ENCODE peak calls at places on chromosomes 12 and 14, in seven cellular contexts. One of them, this sample, is unnamed.

GRCh38 chr14:49051328-49052060 is 534.7 kb downstream of the RPS29 start:
- DNase-seq in PC-3: no peak
- DNase-seq in foreskin fibroblast: no peak
- DNase-seq in nephron progenitor cell: no peak
- DNase-seq in tibial nerve: no peak
- DNase-seq in pancreas: no peak
- DNase-seq in Peyer's patch: no peak
- DNase-seq in this sample: no peak

GRCh38 chr14:78595797-78596196 is 425.6 kb downstream of the NRXN3 start:
- DNase-seq in PC-3: peak
- DNase-seq in tibial nerve: no peak
- DNase-seq in pancreas: no peak
- DNase-seq in foreskin fibroblast: peak
- DNase-seq in Peyer's patch: no peak
- DNase-seq in nephron progenitor cell: peak
- DNase-seq in this sample: no peak

GRCh38 chr14:32166029-32166428 is 35.8 kb upstream of the RNU6-7 start:
- DNase-seq in pancreas: no peak
- DNase-seq in tibial nerve: no peak
- DNase-seq in PC-3: no peak
- DNase-seq in nephron progenitor cell: no peak
- DNase-seq in Peyer's patch: no peak
- DNase-seq in foreskin fibroblast: no peak
- DNase-seq in this sample: no peak

GRCh38 chr14:93859957-93860356 is 67.2 kb upstream of the FAM181A start:
- DNase-seq in pancreas: no peak
- DNase-seq in Peyer's patch: no peak
- DNase-seq in PC-3: no peak
- DNase-seq in foreskin fibroblast: no peak
- DNase-seq in nephron progenitor cell: no peak
- DNase-seq in tibial nerve: no peak
- DNase-seq in this sample: no peak

GRCh38 chr12:128178971-128179370 is 88.0 kb upstream of the TMEM132C start:
- DNase-seq in pancreas: no peak
- DNase-seq in nephron progenitor cell: no peak
- DNase-seq in tibial nerve: peak
- DNase-seq in PC-3: peak
- DNase-seq in foreskin fibroblast: no peak
- DNase-seq in Peyer's patch: no peak
- DNase-seq in this sample: no peak

GRCh38 chr14:71725802-71726638 is 206.2 kb upstream of the RGS6 start:
- DNase-seq in foreskin fibroblast: peak
- DNase-seq in pancreas: no peak
- DNase-seq in tibial nerve: no peak
- DNase-seq in PC-3: peak
- DNase-seq in nephron progenitor cell: no peak
- DNase-seq in Peyer's patch: no peak
- DNase-seq in this sample: peak

GRCh38 chr12:63319386-63319785 is 168.4 kb upstream of the AVPR1A start:
- DNase-seq in foreskin fibroblast: peak
- DNase-seq in PC-3: peak
- DNase-seq in nephron progenitor cell: no peak
- DNase-seq in Peyer's patch: no peak
- DNase-seq in pancreas: no peak
- DNase-seq in tibial nerve: no peak
- DNase-seq in this sample: peak

GRCh38 chr14:100106260-100106659 is 41.0 kb downstream of the EVL start:
- DNase-seq in Peyer's patch: no peak
- DNase-seq in PC-3: no peak
- DNase-seq in nephron progenitor cell: no peak
- DNase-seq in pancreas: no peak
- DNase-seq in foreskin fibroblast: no peak
- DNase-seq in tibial nerve: no peak
- DNase-seq in this sample: no peak

GRCh38 chr12:50505386-50505827 is 622 bp downstream of the DIP2B start:
- DNase-seq in nephron progenitor cell: no peak
- DNase-seq in Peyer's patch: no peak
- DNase-seq in PC-3: peak
- DNase-seq in tibial nerve: peak
- DNase-seq in foreskin fibroblast: peak
- DNase-seq in pancreas: no peak
- DNase-seq in this sample: no peak

GRCh38 chr14:23578560-23579310 is at the start of gene JPH4:
- DNase-seq in tibial nerve: no peak
- DNase-seq in foreskin fibroblast: no peak
- DNase-seq in Peyer's patch: no peak
- DNase-seq in nephron progenitor cell: peak
- DNase-seq in PC-3: no peak
- DNase-seq in pancreas: no peak
- DNase-seq in this sample: no peak

GRCh38 chr12:64826234-64826633 is 1.8 kb downstream of the TBC1D30 start:
- DNase-seq in PC-3: no peak
- DNase-seq in nephron progenitor cell: peak
- DNase-seq in Peyer's patch: peak
- DNase-seq in pancreas: peak
- DNase-seq in tibial nerve: peak
- DNase-seq in foreskin fibroblast: peak
- DNase-seq in this sample: no peak

GRCh38 chr12:57208946-57209282 is 7.7 kb upstream of the NXPH4 start:
- DNase-seq in tibial nerve: no peak
- DNase-seq in PC-3: no peak
- DNase-seq in Peyer's patch: no peak
- DNase-seq in foreskin fibroblast: no peak
- DNase-seq in pancreas: no peak
- DNase-seq in nephron progenitor cell: no peak
- DNase-seq in this sample: no peak

GRCh38 chr12:68675098-68675842 is 11.5 kb upstream of the NUP107 start:
- DNase-seq in nephron progenitor cell: peak
- DNase-seq in PC-3: no peak
- DNase-seq in tibial nerve: peak
- DNase-seq in foreskin fibroblast: no peak
- DNase-seq in pancreas: no peak
- DNase-seq in Peyer's patch: no peak
- DNase-seq in this sample: no peak

GRCh38 chr12:68259318-68259940 is 6.0 kb upstream of the IL22 start:
- DNase-seq in PC-3: peak
- DNase-seq in tibial nerve: no peak
- DNase-seq in nephron progenitor cell: no peak
- DNase-seq in Peyer's patch: no peak
- DNase-seq in foreskin fibroblast: peak
- DNase-seq in pancreas: no peak
- DNase-seq in this sample: no peak

GRCh38 chr12:22408605-22409004 is 74.1 kb upstream of the ST8SIA1 start:
- DNase-seq in PC-3: no peak
- DNase-seq in Peyer's patch: no peak
- DNase-seq in nephron progenitor cell: no peak
- DNase-seq in foreskin fibroblast: no peak
- DNase-seq in tibial nerve: no peak
- DNase-seq in pancreas: no peak
- DNase-seq in this sample: no peak

GRCh38 chr12:57435288-57435687 is 704 bp downstream of the INHBC start:
- DNase-seq in PC-3: no peak
- DNase-seq in Peyer's patch: no peak
- DNase-seq in pancreas: no peak
- DNase-seq in foreskin fibroblast: no peak
- DNase-seq in nephron progenitor cell: no peak
- DNase-seq in tibial nerve: no peak
- DNase-seq in this sample: no peak

GRCh38 chr14:74425525-74426201 is 347 bp downstream of the SYNDIG1L start:
- DNase-seq in nephron progenitor cell: peak
- DNase-seq in foreskin fibroblast: peak
- DNase-seq in pancreas: peak
- DNase-seq in Peyer's patch: no peak
- DNase-seq in tibial nerve: no peak
- DNase-seq in PC-3: peak
- DNase-seq in this sample: no peak

GRCh38 chr14:89000007-89000942 is 175.8 kb downstream of the TTC8 start:
- DNase-seq in PC-3: peak
- DNase-seq in foreskin fibroblast: peak
- DNase-seq in Peyer's patch: no peak
- DNase-seq in nephron progenitor cell: no peak
- DNase-seq in pancreas: peak
- DNase-seq in tibial nerve: no peak
- DNase-seq in this sample: peak

GRCh38 chr12:69252033-69252432 is 12.7 kb downstream of the CPSF6 start:
- DNase-seq in pancreas: no peak
- DNase-seq in PC-3: no peak
- DNase-seq in tibial nerve: no peak
- DNase-seq in nephron progenitor cell: no peak
- DNase-seq in Peyer's patch: no peak
- DNase-seq in foreskin fibroblast: peak
- DNase-seq in this sample: no peak

DNA sequence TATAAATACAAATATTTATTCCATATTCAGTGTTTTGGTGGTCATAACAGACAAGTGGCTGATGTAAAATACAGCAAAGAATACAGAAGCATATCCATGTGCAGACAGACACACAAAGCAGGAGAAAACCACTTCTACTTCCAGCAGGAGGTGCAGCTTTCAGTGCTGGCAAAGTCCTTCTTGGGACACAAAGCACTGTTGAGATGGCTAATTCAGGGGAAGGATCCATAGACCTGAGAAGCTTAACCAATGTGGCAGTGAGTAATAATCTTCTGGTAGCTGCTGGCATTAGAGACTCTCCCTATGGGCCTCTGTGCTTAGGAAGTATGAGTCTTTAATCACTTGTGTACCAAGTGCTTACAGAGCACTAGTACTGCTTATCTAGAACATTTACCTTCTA is 26.8 kb downstream of the AMN1 start:
- DNase-seq in Peyer's patch: no peak
- DNase-seq in PC-3: peak
- DNase-seq in nephron progenitor cell: no peak
- DNase-seq in foreskin fibroblast: peak
- DNase-seq in pancreas: no peak
- DNase-seq in tibial nerve: no peak
- DNase-seq in this sample: peak
- TF ChIP-seq CTCF in Peyer's patch: no peak
- TF ChIP-seq CTCF in PC-3: peak
- TF ChIP-seq CTCF in nephron progenitor cell: no peak
- TF ChIP-seq CTCF in foreskin fibroblast: peak
- TF ChIP-seq CTCF in pancreas: no peak
- TF ChIP-seq CTCF in tibial nerve: no peak
- TF ChIP-seq CTCF in this sample: no peak

DNA sequence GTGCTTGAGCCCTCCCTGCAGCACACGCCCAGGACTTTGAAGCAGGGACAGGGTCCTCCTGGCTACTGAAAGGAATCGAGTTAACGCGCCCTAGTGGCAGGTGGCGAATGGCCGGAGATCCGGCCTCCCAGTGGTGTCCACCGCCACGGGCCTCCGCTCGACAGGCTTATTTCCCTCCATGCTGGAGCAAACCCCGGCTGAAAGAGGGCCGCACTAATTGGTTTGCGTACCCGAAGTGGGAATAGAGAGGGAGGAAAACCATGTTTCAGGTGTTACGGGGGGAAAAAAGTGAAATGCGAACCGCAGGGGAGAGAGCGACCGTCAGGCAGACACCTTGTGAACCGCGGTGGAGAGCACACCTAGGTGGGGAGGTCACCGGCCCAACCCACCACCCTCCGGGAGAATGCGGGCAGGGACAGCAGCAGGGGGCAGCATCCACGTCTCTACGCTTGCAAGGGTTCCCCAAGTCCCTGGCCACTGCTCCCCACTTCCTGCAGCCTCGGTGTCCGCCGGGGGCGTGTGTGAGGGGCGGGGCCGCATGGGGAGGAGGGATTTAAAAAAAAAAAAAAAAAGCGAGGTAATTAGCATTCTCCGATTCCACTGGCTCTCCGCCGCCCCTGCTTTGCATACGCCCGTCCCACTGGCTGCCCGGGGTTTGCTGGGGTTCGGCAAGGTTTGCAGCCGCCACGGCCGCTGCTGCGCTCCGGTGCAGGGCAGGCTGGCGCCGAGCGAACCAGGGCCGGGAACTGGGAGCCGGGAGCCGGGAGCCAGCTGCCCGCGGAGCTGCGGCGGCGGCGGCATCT is 224.6 kb upstream of the CRY1 start:
- DNase-seq in tibial nerve: peak
- DNase-seq in pancreas: peak
- DNase-seq in Peyer's patch: peak
- DNase-seq in PC-3: peak
- DNase-seq in nephron progenitor cell: peak
- DNase-seq in foreskin fibroblast: peak
- DNase-seq in this sample: peak
- TF ChIP-seq CTCF in tibial nerve: peak
- TF ChIP-seq CTCF in pancreas: no peak
- TF ChIP-seq CTCF in Peyer's patch: peak
- TF ChIP-seq CTCF in PC-3: peak
- TF ChIP-seq CTCF in nephron progenitor cell: peak
- TF ChIP-seq CTCF in foreskin fibroblast: no peak
- TF ChIP-seq CTCF in this sample: no peak

GRCh38 chr12:66405395-66405794 is 103.1 kb downstream of the HELB start:
- DNase-seq in nephron progenitor cell: no peak
- DNase-seq in PC-3: peak
- DNase-seq in foreskin fibroblast: peak
- DNase-seq in Peyer's patch: no peak
- DNase-seq in tibial nerve: no peak
- DNase-seq in pancreas: no peak
- DNase-seq in this sample: no peak

GRCh38 chr12:66403746-66404145 is 101.5 kb downstream of the HELB start:
- DNase-seq in tibial nerve: no peak
- DNase-seq in nephron progenitor cell: no peak
- DNase-seq in foreskin fibroblast: peak
- DNase-seq in Peyer's patch: no peak
- DNase-seq in pancreas: no peak
- DNase-seq in PC-3: peak
- DNase-seq in this sample: no peak

DNA sequence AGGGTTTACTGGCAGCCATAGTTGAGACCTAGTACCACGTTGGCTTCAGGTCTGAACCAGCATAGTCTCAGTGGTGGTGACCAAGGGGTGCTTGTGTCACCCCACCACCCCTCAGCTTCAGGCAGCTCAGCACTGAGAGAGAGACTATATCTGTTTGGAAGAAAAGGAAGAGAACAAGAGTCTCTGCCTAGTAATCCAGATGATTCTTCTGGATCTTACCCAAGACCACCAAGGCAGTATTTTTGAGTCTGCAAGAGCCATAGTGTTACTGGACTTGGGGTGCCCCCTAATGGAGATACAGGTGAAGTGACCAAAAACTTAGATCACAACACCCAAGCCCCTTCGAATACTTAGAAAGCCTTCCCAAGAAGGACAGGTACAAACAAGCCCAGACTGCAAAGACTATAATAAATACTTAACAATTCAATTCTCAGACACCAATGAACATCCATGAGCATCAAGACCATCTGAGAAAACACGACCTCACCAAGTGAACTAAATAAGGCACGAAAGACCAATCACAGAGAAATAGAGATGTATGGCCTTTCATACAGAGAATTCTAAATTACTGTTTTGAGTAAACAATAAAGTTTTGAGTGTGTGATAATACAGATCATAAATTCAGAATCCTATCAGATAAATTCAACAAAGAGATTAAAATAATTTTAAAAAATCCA is 107.0 kb downstream of the HELB start:
- DNase-seq in nephron progenitor cell: peak
- DNase-seq in pancreas: no peak
- DNase-seq in tibial nerve: peak
- DNase-seq in PC-3: peak
- DNase-seq in foreskin fibroblast: peak
- DNase-seq in Peyer's patch: no peak
- DNase-seq in this sample: peak
- TF ChIP-seq CTCF in nephron progenitor cell: peak
- TF ChIP-seq CTCF in pancreas: peak
- TF ChIP-seq CTCF in tibial nerve: peak
- TF ChIP-seq CTCF in PC-3: peak
- TF ChIP-seq CTCF in foreskin fibroblast: peak
- TF ChIP-seq CTCF in Peyer's patch: peak
- TF ChIP-seq CTCF in this sample: peak

GRCh38 chr12:113647048-113647447 is 175.4 kb upstream of the LHX5 start:
- DNase-seq in nephron progenitor cell: peak
- DNase-seq in PC-3: no peak
- DNase-seq in tibial nerve: no peak
- DNase-seq in pancreas: no peak
- DNase-seq in Peyer's patch: no peak
- DNase-seq in foreskin fibroblast: no peak
- DNase-seq in this sample: no peak
- TF ChIP-seq CTCF in nephron progenitor cell: peak
- TF ChIP-seq CTCF in PC-3: peak
- TF ChIP-seq CTCF in tibial nerve: no peak
- TF ChIP-seq CTCF in pancreas: no peak
- TF ChIP-seq CTCF in Peyer's patch: no peak
- TF ChIP-seq CTCF in foreskin fibroblast: no peak
- TF ChIP-seq CTCF in this sample: no peak

This sample was measured in HFF-Myc.